ENCODE peak calls at places on chromosomes 1 and 21, in eight cellular contexts. Z is neural crest cell, L is A549, G is ovary, N is Peyer's patch, K is coronary artery, O is astrocyte, E is tibial nerve. F is an unnamed sample.

GRCh38 chr1:228801068-228801467 is 65.8 kb downstream of the RHOU start:
- DNase-seq in Z (no peak), L (no peak), G (no peak), N (no peak), K (no peak), O (no peak), E (no peak), F (no peak)

GRCh38 chr1:200048244-200048643 is 20.7 kb downstream of the NR5A2 start:
- DNase-seq in Z (no peak), L (no peak), G (no peak), N (no peak), K (peak; percentile 38), O (no peak), E (no peak), F (no peak)

GRCh38 chr1:24905979-24906720 is 23.9 kb downstream of the RUNX3 start:
- DNase-seq in Z (no peak), L (no peak), G (no peak), N (peak; percentile 37), K (peak; percentile 45), O (no peak), E (no peak), F (peak; percentile 15)

GRCh38 chr1:33228935-33229487 is 27.3 kb upstream of the ZNF362 start:
- DNase-seq in Z (no peak), L (no peak), G (no peak), N (no peak), K (no peak), O (peak; percentile 81), E (peak; percentile 20), F (no peak)

GRCh38 chr1:205822397-205822796 is 9.4 kb upstream of the SLC41A1 start:
- DNase-seq in Z (no peak), L (no peak), G (no peak), N (no peak), K (no peak), O (no peak), E (no peak), F (no peak)

GRCh38 chr1:220093361-220094015 is 444 bp upstream of the IARS2 start:
- DNase-seq in Z (no peak), L (no peak), G (no peak), N (no peak), K (no peak), O (no peak), E (no peak), F (no peak)

GRCh38 chr1:47507140-47507539 is 69.3 kb downstream of the FOXD2 start:
- DNase-seq in Z (no peak), L (no peak), G (no peak), N (no peak), K (no peak), O (no peak), E (no peak), F (no peak)

GRCh38 chr1:80534606-80535360 is 1266.0 kb upstream of the ADGRL2 start:
- DNase-seq in Z (no peak), L (no peak), G (no peak), N (no peak), K (no peak), O (peak; percentile 26), E (no peak), F (no peak)

GRCh38 chr1:21541835-21542234 is 32.6 kb downstream of the ALPL start:
- DNase-seq in Z (no peak), L (no peak), G (no peak), N (no peak), K (no peak), O (peak; percentile 91), E (no peak), F (no peak)

GRCh38 chr1:115113781-115114180 is 24.5 kb upstream of the TSPAN2 start:
- DNase-seq in Z (no peak), L (no peak), G (no peak), N (no peak), K (no peak), O (no peak), E (no peak), F (no peak)

GRCh38 chr1:97630968-97631367 is 289.9 kb downstream of the DPYD start:
- DNase-seq in Z (no peak), L (no peak), G (no peak), N (no peak), K (no peak), O (peak; percentile 33), E (no peak), F (no peak)

GRCh38 chr1:244667797-244668196 is 14.9 kb downstream of the DESI2 start:
- DNase-seq in Z (no peak), L (no peak), G (no peak), N (no peak), K (no peak), O (no peak), E (no peak), F (no peak)

GRCh38 chr1:145955436-145955835 is 2.4 kb downstream of the LIX1L start:
- DNase-seq in Z (no peak), L (no peak), G (no peak), N (no peak), K (no peak), O (peak; percentile 36), E (no peak), F (no peak)

GRCh38 chr1:53896673-53897229 is 2.8 kb downstream of the DIO1 start:
- DNase-seq in Z (no peak), L (no peak), G (no peak), N (no peak), K (no peak), O (peak; percentile 82), E (no peak), F (no peak)

GRCh38 chr21:42203936-42204335 is 15.0 kb upstream of the ABCG1 start:
- DNase-seq in Z (no peak), L (no peak), G (no peak), N (no peak), K (no peak), O (no peak), E (no peak), F (no peak)
- TF ChIP-seq CTCF in Z (no peak), L (no peak), G (no peak), N (no peak), K (no peak), O (no peak), E (no peak), F (no peak)

GRCh38 chr21:14722841-14723483 is 176.8 kb upstream of the SAMSN1 start:
- DNase-seq in Z (no peak), L (no peak), G (no peak), N (no peak), K (no peak), O (no peak), E (no peak), F (no peak)
- TF ChIP-seq CTCF in Z (no peak), L (no peak), G (no peak), N (no peak), K (no peak), O (no peak), E (no peak), F (no peak)

DNA sequence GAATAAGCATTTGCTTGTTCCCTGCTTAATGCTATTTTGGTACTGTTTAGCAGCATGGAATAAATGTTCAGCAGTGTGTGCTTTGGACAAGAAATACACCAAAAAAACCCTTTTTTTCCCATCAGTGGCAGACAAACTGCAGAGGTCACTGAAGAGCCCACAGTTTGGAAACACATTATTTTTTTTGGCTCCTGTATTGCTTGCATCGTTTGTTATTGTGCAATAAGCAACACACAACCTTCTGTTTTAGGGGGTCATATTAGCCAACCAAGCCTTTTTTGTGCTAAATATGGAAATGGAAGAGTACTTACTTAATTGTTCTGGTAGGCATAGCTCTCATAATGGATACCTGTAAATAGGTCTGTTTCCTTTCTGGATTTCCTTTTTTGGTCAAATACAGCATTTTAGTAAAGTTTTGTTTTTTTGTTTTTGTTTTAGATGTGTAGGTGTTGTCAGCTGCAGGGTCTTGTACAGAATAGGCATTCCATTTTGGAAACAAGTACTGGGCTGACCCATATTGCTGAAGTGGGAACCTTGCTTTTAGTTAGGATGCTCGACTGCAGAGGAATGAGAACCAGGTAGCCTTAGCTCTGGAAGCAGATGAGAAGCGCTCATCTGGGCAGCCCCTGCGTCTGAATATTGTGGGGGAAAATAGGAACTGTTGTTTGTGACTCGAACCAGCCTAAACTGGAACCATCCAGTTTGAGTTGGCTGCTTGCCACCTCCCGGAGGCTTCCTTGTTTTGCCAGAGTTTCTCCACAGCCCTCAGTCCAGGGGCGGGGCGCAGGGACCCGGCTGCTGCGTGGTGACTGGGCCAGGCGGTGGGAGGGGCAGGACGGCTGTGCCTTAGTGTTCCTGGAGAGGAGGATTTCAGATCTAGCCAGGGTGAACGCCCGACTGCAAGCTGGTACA is 38.5 kb downstream of the SPEN start:
- DNase-seq in Z (peak; percentile 70), L (peak; percentile 55), G (peak; percentile 99), N (peak; percentile 94), K (peak; percentile 100), O (peak; percentile 78), E (peak; percentile 99), F (peak; percentile 48)
- TF ChIP-seq CTCF in Z (no peak), L (peak; percentile 13), G (no peak), N (no peak), K (no peak), O (no peak), E (no peak), F (no peak)

GRCh38 chr1:52572387-52572786 is 19.5 kb upstream of the TUT4 start:
- DNase-seq in Z (no peak), L (no peak), G (no peak), N (no peak), K (no peak), O (no peak), E (no peak), F (no peak)

GRCh38 chr1:52562766-52563165 is 9.9 kb upstream of the TUT4 start:
- DNase-seq in Z (no peak), L (no peak), G (no peak), N (no peak), K (no peak), O (no peak), E (no peak), F (no peak)

GRCh38 chr1:52571783-52572182 is 18.9 kb upstream of the TUT4 start:
- DNase-seq in Z (no peak), L (no peak), G (no peak), N (no peak), K (no peak), O (no peak), E (no peak), F (no peak)

GRCh38 chr1:52569333-52570265 is 16.7 kb upstream of the TUT4 start:
- DNase-seq in Z (no peak), L (no peak), G (no peak), N (no peak), K (no peak), O (no peak), E (no peak), F (no peak)

GRCh38 chr1:52567943-52568342 is 15.1 kb upstream of the TUT4 start:
- DNase-seq in Z (no peak), L (no peak), G (no peak), N (no peak), K (no peak), O (no peak), E (no peak), F (no peak)
- TF ChIP-seq CTCF in Z (no peak), L (no peak), G (no peak), N (no peak), K (no peak), O (no peak), E (no peak), F (no peak)

DNA sequence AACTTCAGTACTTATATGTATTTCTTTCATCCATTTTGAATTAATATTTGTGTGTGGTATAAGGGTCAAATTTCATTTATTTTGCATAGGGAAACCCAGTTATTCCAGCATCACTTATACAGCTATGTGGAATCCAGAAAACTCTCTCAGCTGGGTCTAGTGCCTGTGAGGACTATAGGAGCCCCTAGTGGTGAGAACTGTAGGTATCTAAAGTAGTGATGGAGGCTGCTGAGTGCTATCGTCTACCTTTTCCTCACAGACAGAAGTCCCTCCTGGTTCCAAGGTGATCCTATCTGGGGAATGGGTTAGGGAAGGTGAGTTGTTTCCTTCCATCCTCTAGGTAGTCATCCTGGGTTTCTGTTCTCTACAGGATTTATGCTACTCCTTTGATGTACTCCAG is 352.0 kb upstream of the C1orf87 start:
- DNase-seq in Z (no peak), L (peak; percentile 1), G (no peak), N (no peak), K (no peak), O (no peak), E (no peak), F (no peak)
- TF ChIP-seq CTCF in Z (peak; percentile 55), L (no peak), G (no peak), N (no peak), K (no peak), O (peak; percentile 23), E (no peak), F (no peak)

F was measured in natural killer cell.